ENCODE peak calls at places on chromosomes 1 and 21, in ten cellular contexts. S is K562; K is neural progenitor cell; Z is thoracic aorta; R is pancreas; Y is A673; C is heart left ventricle; V is CD8-positive, alpha-beta T cell; A is A549; L is brain microvascular endothelial cell. U is an unnamed sample.

GRCh38 chr1:181525104-181525721 is 41.9 kb downstream of the CACNA1E start:
- DNase-seq in Y (no peak), A (no peak), S (no peak), K (no peak), Z (no peak), C (no peak), L (no peak), V (no peak), R (no peak), U (no peak)

GRCh38 chr1:153985341-153985912 is 712 bp downstream of the RAB13 start:
- DNase-seq in A (no peak), V (peak; percentile 40), C (no peak), R (no peak), Z (no peak), L (peak; percentile 62), Y (peak; percentile 86), S (peak; percentile 60), K (no peak), U (no peak)

GRCh38 chr1:231691618-231692259 is 65.1 kb downstream of the DISC1 start:
- DNase-seq in A (peak; percentile 34), K (peak; percentile 64), L (peak; percentile 69), Z (no peak), V (no peak), R (no peak), Y (peak; percentile 10), C (peak; percentile 24), S (peak; percentile 80), U (peak; percentile 80)

GRCh38 chr1:76018045-76018444 is 56.5 kb upstream of the ST6GALNAC3 start:
- DNase-seq in L (no peak), Y (no peak), Z (no peak), A (no peak), K (no peak), S (no peak), V (no peak), C (no peak), R (no peak), U (no peak)

GRCh38 chr1:9868244-9868590 is 41.9 kb downstream of the CTNNBIP1 start:
- DNase-seq in A (no peak), Y (no peak), C (no peak), Z (no peak), L (no peak), K (no peak), R (no peak), S (no peak), V (no peak), U (no peak)

GRCh38 chr1:210236840-210237409 is 4.3 kb downstream of the SERTAD4 start:
- DNase-seq in Z (no peak), K (peak; percentile 23), L (peak; percentile 72), R (no peak), A (no peak), C (peak; percentile 70), S (no peak), V (no peak), Y (peak; percentile 52), U (no peak)

GRCh38 chr1:221035680-221036153 is 156.5 kb downstream of the HLX start:
- DNase-seq in R (no peak), K (no peak), Y (peak; percentile 39), C (no peak), L (peak; percentile 45), S (peak; percentile 28), Z (no peak), A (peak; percentile 51), V (no peak), U (no peak)

GRCh38 chr1:209537336-209538114 is 46.0 kb upstream of the CAMK1G start:
- DNase-seq in V (no peak), K (no peak), S (no peak), R (no peak), Y (no peak), A (no peak), Z (no peak), L (no peak), C (no peak), U (no peak)

GRCh38 chr1:230085178-230085515 is 18.1 kb downstream of the GALNT2 start:
- DNase-seq in Z (no peak), Y (no peak), V (no peak), K (no peak), A (peak; percentile 45), C (no peak), R (no peak), S (no peak), L (no peak), U (no peak)

GRCh38 chr1:12031039-12031980 is 12.0 kb downstream of the MIIP start:
- DNase-seq in C (no peak), V (no peak), R (no peak), L (peak; percentile 20), Y (peak; percentile 35), Z (no peak), K (peak; percentile 51), A (peak; percentile 28), S (peak; percentile 78), U (peak; percentile 79)

GRCh38 chr1:244835276-244836134 is at the start of gene COX20:
- DNase-seq in A (peak; percentile 95), V (peak; percentile 90), C (peak; percentile 92), K (peak; percentile 97), S (peak; percentile 94), R (peak; percentile 91), Y (peak; percentile 95), L (peak; percentile 77), Z (peak; percentile 68), U (no peak)

GRCh38 chr21:27505516-27505915 is 538.6 kb upstream of the ADAMTS5 start:
- DNase-seq in R (no peak), C (no peak), L (no peak), V (no peak), Y (no peak), S (no peak), K (no peak), A (no peak), Z (no peak), U (no peak)

GRCh38 chr1:163796394-163796821 is 474.7 kb downstream of the NUF2 start:
- DNase-seq in Z (no peak), Y (no peak), K (peak; percentile 20), L (no peak), A (peak; percentile 29), R (no peak), C (no peak), S (no peak), V (no peak), U (no peak)

GRCh38 chr1:48182441-48182840 is 40.1 kb upstream of the SLC5A9 start:
- DNase-seq in K (no peak), V (no peak), R (no peak), A (no peak), L (no peak), Z (no peak), Y (no peak), C (no peak), S (no peak), U (peak; percentile 50)

DNA sequence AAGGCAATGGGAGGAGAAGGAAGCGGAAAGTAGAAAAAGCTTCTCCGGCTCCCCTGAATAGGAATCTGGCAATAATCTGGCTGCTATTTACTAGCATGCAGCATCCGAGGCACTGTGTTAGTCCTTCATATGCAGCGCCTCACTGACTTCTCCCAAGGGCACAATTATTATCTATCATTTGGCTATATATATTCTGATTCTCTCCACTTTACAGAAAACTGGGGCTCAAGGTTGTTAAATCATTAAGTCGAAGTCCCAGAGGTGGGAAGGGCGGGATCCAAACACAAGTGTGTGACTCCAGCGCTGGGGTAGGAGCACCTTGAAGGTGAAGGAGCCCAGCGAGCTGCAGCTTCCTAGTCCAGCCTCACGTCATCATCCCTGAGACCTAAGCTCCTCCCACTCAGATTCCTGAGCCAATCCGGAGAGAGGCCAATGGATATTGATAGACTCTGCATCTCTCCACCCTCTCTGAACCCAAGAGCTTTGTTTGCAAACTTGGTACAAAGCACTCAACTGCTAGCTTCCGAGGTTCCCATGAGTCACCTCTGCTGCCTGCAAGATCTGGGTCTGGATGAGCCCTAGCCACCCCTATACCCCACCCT is 16.6 kb upstream of the EYA3 start:
- DNase-seq in V (no peak), S (peak; percentile 90), A (peak; percentile 67), K (peak; percentile 71), L (peak; percentile 74), R (peak; percentile 66), C (no peak), Z (no peak), Y (peak; percentile 70), U (no peak)
- H3K4me3 ChIP-seq in V (no peak overlapping the region), S (peak overlapping the region; percentile 12), A (no peak overlapping the region), K (peak overlapping the region; percentile 36), L (peak overlapping the region; percentile 6), R (peak overlapping the region; percentile 23), C (peak overlapping the region; percentile 32), Z (peak overlapping the region; percentile 67), Y (peak overlapping the region; percentile 32), U (no peak overlapping the region)

GRCh38 chr1:961132-961652 is 808 bp downstream of the KLHL17 start:
- DNase-seq in Z (no peak), Y (no peak), V (no peak), R (no peak), C (no peak), S (peak; percentile 76), L (no peak), K (peak; percentile 55), A (no peak), U (no peak)

GRCh38 chr1:958823-959729 is at the start of gene NOC2L:
- DNase-seq in L (peak; percentile 81), V (peak; percentile 91), K (peak; percentile 94), C (peak; percentile 95), A (peak; percentile 86), R (peak; percentile 90), Z (peak; percentile 68), Y (peak; percentile 95), S (peak; percentile 89), U (peak; percentile 91)

GRCh38 chr1:962381-963350 is 2.3 kb downstream of the KLHL17 start:
- DNase-seq in V (no peak), S (no peak), Z (no peak), L (no peak), R (no peak), K (no peak), A (no peak), C (no peak), Y (no peak), U (no peak)

GRCh38 chr1:959730-960039 is 629 bp upstream of the NOC2L start:
- DNase-seq in A (no peak), C (no peak), R (no peak), L (no peak), S (no peak), K (no peak), V (no peak), Y (no peak), Z (no peak), U (no peak)

GRCh38 chr1:960371-961131 is at the start of gene KLHL17:
- DNase-seq in C (peak; percentile 82), R (peak; percentile 61), A (peak; percentile 62), L (peak; percentile 62), S (peak; percentile 85), K (peak; percentile 87), Y (peak; percentile 91), V (peak; percentile 71), Z (no peak), U (peak; percentile 89)
- H3K27ac ChIP-seq in C (no peak within 1 kb of the TSS), R (no peak within 1 kb of the TSS), A (peak within 1 kb of the TSS; percentile 93), L (no peak within 1 kb of the TSS), S (peak within 1 kb of the TSS; percentile 71), K (no peak within 1 kb of the TSS), Y (peak within 1 kb of the TSS; percentile 65), V (no peak within 1 kb of the TSS), Z (no peak within 1 kb of the TSS), U (peak within 1 kb of the TSS; percentile 68)

GRCh38 chr1:14138627-14139026 is 438.6 kb downstream of the PRDM2 start:
- DNase-seq in L (no peak), K (no peak), R (no peak), S (no peak), Z (no peak), V (no peak), C (no peak), A (no peak), Y (no peak), U (no peak)
- TF ChIP-seq CTCF in L (no peak), K (no peak), R (no peak), S (no peak), Z (peak; percentile 21), V (no peak), C (no peak), A (no peak), Y (no peak), U (no peak)

GRCh38 chr1:191963286-191963685 is 195.0 kb upstream of the RGS18 start:
- DNase-seq in C (no peak), S (no peak), Z (no peak), R (no peak), A (no peak), V (no peak), L (peak; percentile 18), K (no peak), Y (peak; percentile 42), U (no peak)
- H3K4me3 ChIP-seq in C (no peak overlapping the region), S (no peak overlapping the region), Z (no peak overlapping the region), R (no peak overlapping the region), A (no peak overlapping the region), V (no peak overlapping the region), L (no peak overlapping the region), K (no peak overlapping the region), Y (no peak overlapping the region), U (no peak overlapping the region)